ENCODE peak calls at places on chromosomes 5 and 9, in six cellular contexts. M is IMR-90, A is brain microvascular endothelial cell, W is GM12878, H is NCI-H69, P is T1000. O is an unnamed sample.

GRCh38 chr9:2255128-2255527 is 240.0 kb downstream of the SMARCA2 start:
- DNase-seq in A (no peak), H (no peak), M (no peak), W (no peak), P (no peak), O (no peak)

GRCh38 chr5:124591583-124591982 is 154.9 kb downstream of the ZNF608 start:
- DNase-seq in H (no peak), W (no peak), M (no peak), A (no peak), P (no peak), O (no peak)

GRCh38 chr9:86859966-86860365 is 87.3 kb downstream of the GAS1 start:
- DNase-seq in M (no peak), H (no peak), A (no peak), W (no peak), P (no peak), O (no peak)

GRCh38 chr9:83451308-83451707 is 86.9 kb downstream of the FRMD3 start:
- DNase-seq in A (no peak), M (no peak), P (no peak), H (peak), W (no peak), O (peak)

GRCh38 chr9:31542384-31543055 is 841.9 kb upstream of the ACO1 start:
- DNase-seq in H (peak), A (peak), P (peak), W (peak), M (peak), O (peak)

GRCh38 chr9:92535940-92536850 is at the start of gene ECM2:
- DNase-seq in M (peak), W (no peak), A (peak), P (no peak), H (peak), O (no peak)

GRCh38 chr9:15416880-15417279 is 5.8 kb upstream of the SNAPC3 start:
- DNase-seq in H (peak), M (peak), P (no peak), W (no peak), A (peak), O (peak)

GRCh38 chr5:52800394-52801213 is 12.9 kb downstream of the ITGA1 start:
- DNase-seq in W (no peak), M (peak), P (no peak), H (peak), A (peak), O (peak)

GRCh38 chr9:111482656-111483418 is 1.3 kb downstream of the ECPAS start:
- DNase-seq in A (peak), P (peak), H (peak), M (peak), W (no peak), O (peak)

GRCh38 chr5:173726848-173727557 is 110.6 kb upstream of the BOD1 start:
- DNase-seq in W (no peak), P (no peak), M (no peak), A (peak), H (no peak), O (peak)

GRCh38 chr9:95171596-95171995 is 145.9 kb downstream of the FANCC start:
- DNase-seq in M (peak), P (no peak), A (no peak), W (no peak), H (peak), O (no peak)

GRCh38 chr9:111974092-111974681 is 77.6 kb downstream of the UGCG start:
- DNase-seq in W (no peak), P (no peak), A (peak), H (peak), M (peak), O (peak)

GRCh38 chr5:41172012-41172411 is 41.3 kb downstream of the C6 start:
- DNase-seq in P (no peak), A (no peak), M (no peak), H (no peak), W (no peak), O (no peak)

GRCh38 chr5:31630931-31631330 is 8.0 kb upstream of the PDZD2 start:
- DNase-seq in H (no peak), W (no peak), P (no peak), M (no peak), A (no peak), O (no peak)

O was measured in bronchial epithelial cell.